ENCODE peak calls at places on chromosomes 2 and 18, in five cellular contexts. One of them, this sample, is unnamed.
A peak's percentile ranks its signal among the peaks of the same experiment; 100 is the strongest.

GRCh38 chr2:226794751-226795171 is 4.9 kb downstream of the IRS1 start:
- DNase-seq in GM12878: no peak
- DNase-seq in K562: no peak
- DNase-seq in HepG2: no peak
- DNase-seq in H1: no peak
- DNase-seq in this sample: no peak

GRCh38 chr2:158504088-158504487 is 47.3 kb downstream of the PKP4 start:
- DNase-seq in H1: no peak
- DNase-seq in K562: no peak
- DNase-seq in GM12878: no peak
- DNase-seq in HepG2: peak; percentile 57
- DNase-seq in this sample: no peak

GRCh38 chr2:148048475-148049221 is 27.8 kb downstream of the MBD5 start:
- DNase-seq in K562: no peak
- DNase-seq in H1: no peak
- DNase-seq in HepG2: no peak
- DNase-seq in GM12878: peak; percentile 89
- DNase-seq in this sample: no peak

GRCh38 chr2:239703834-239704233 is 303.0 kb upstream of the HDAC4 start:
- DNase-seq in GM12878: no peak
- DNase-seq in H1: no peak
- DNase-seq in K562: no peak
- DNase-seq in HepG2: no peak
- DNase-seq in this sample: no peak

GRCh38 chr2:85578243-85579180 is 1.1 kb downstream of the VAMP8 start:
- DNase-seq in H1: no peak
- DNase-seq in K562: peak; percentile 57
- DNase-seq in HepG2: no peak
- DNase-seq in GM12878: no peak
- DNase-seq in this sample: no peak

GRCh38 chr2:19070866-19071265 is 287.6 kb downstream of the OSR1 start:
- DNase-seq in GM12878: no peak
- DNase-seq in H1: no peak
- DNase-seq in K562: no peak
- DNase-seq in HepG2: no peak
- DNase-seq in this sample: no peak

GRCh38 chr2:88554189-88554588 is 73.1 kb downstream of the EIF2AK3 start:
- DNase-seq in HepG2: no peak
- DNase-seq in H1: no peak
- DNase-seq in GM12878: no peak
- DNase-seq in K562: peak; percentile 26
- DNase-seq in this sample: no peak

GRCh38 chr2:134229540-134229939 is 24.3 kb upstream of the MGAT5 start:
- DNase-seq in K562: no peak
- DNase-seq in HepG2: no peak
- DNase-seq in GM12878: no peak
- DNase-seq in H1: no peak
- DNase-seq in this sample: no peak

GRCh38 chr2:234305846-234306245 is 191.0 kb downstream of the ARL4C start:
- DNase-seq in GM12878: no peak
- DNase-seq in K562: no peak
- DNase-seq in H1: no peak
- DNase-seq in HepG2: no peak
- DNase-seq in this sample: no peak

GRCh38 chr2:141392517-141393213 is 738.2 kb downstream of the LRP1B start:
- DNase-seq in K562: no peak
- DNase-seq in H1: no peak
- DNase-seq in GM12878: no peak
- DNase-seq in HepG2: peak; percentile 42
- DNase-seq in this sample: no peak

GRCh38 chr2:201522965-201523364 is 71.4 kb downstream of the STRADB start:
- DNase-seq in HepG2: no peak
- DNase-seq in K562: no peak
- DNase-seq in GM12878: no peak
- DNase-seq in H1: no peak
- DNase-seq in this sample: no peak

GRCh38 chr2:3204451-3204850 is 173.2 kb downstream of the EIPR1 start:
- DNase-seq in H1: no peak
- DNase-seq in HepG2: no peak
- DNase-seq in K562: no peak
- DNase-seq in GM12878: no peak
- DNase-seq in this sample: no peak

GRCh38 chr2:215367647-215368492 is 56.0 kb downstream of the ATIC start:
- DNase-seq in K562: no peak
- DNase-seq in GM12878: no peak
- DNase-seq in H1: no peak
- DNase-seq in HepG2: no peak
- DNase-seq in this sample: no peak

GRCh38 chr2:58215429-58215828 is 25.7 kb downstream of the FANCL start:
- DNase-seq in HepG2: no peak
- DNase-seq in H1: no peak
- DNase-seq in K562: no peak
- DNase-seq in GM12878: no peak
- DNase-seq in this sample: no peak

GRCh38 chr2:27353762-27354596 is 2.6 kb downstream of the GTF3C2 start:
- DNase-seq in GM12878: no peak
- DNase-seq in H1: no peak
- DNase-seq in K562: peak; percentile 83
- DNase-seq in HepG2: peak; percentile 88
- DNase-seq in this sample: no peak

GRCh38 chr2:9617749-9618148 is 13.0 kb downstream of the YWHAQ start:
- DNase-seq in GM12878: no peak
- DNase-seq in HepG2: no peak
- DNase-seq in H1: no peak
- DNase-seq in K562: no peak
- DNase-seq in this sample: no peak

GRCh38 chr2:135904590-135904989 is 28.3 kb upstream of the MCM6 start:
- DNase-seq in H1: no peak
- DNase-seq in HepG2: no peak
- DNase-seq in K562: peak; percentile 21
- DNase-seq in GM12878: no peak
- DNase-seq in this sample: no peak

GRCh38 chr2:216534809-216535208 is 36.2 kb downstream of the RPL37A start:
- DNase-seq in GM12878: no peak
- DNase-seq in K562: no peak
- DNase-seq in HepG2: no peak
- DNase-seq in H1: no peak
- DNase-seq in this sample: no peak

GRCh38 chr2:65639156-65639876 is 206.9 kb upstream of the SPRED2 start:
- DNase-seq in GM12878: no peak
- DNase-seq in K562: no peak
- DNase-seq in HepG2: no peak
- DNase-seq in H1: no peak
- DNase-seq in this sample: no peak

GRCh38 chr18:36424741-36425142 is 127.2 kb downstream of the FHOD3 start:
- DNase-seq in HepG2: peak; percentile 6
- DNase-seq in GM12878: no peak
- DNase-seq in K562: peak; percentile 72
- DNase-seq in H1: no peak
- DNase-seq in this sample: peak; percentile 29

GRCh38 chr18:8856187-8856586 is 150.8 kb downstream of the MTCL1 start:
- DNase-seq in HepG2: no peak
- DNase-seq in K562: no peak
- DNase-seq in GM12878: no peak
- DNase-seq in H1: no peak
- DNase-seq in this sample: no peak
- TF ChIP-seq SP1 in HepG2: no peak
- TF ChIP-seq SP1 in K562: no peak
- TF ChIP-seq SP1 in GM12878: no peak
- TF ChIP-seq SP1 in H1: no peak
- TF ChIP-seq SP1 in this sample: no peak

GRCh38 chr2:232348936-232349335 is 29.6 kb upstream of the ALPP start:
- DNase-seq in HepG2: no peak
- DNase-seq in K562: no peak
- DNase-seq in GM12878: no peak
- DNase-seq in H1: no peak
- DNase-seq in this sample: peak; percentile 24
- TF ChIP-seq SRF in HepG2: no peak
- TF ChIP-seq SRF in K562: no peak
- TF ChIP-seq SRF in GM12878: no peak
- TF ChIP-seq SRF in H1: no peak
- TF ChIP-seq SRF in this sample: no peak

DNA sequence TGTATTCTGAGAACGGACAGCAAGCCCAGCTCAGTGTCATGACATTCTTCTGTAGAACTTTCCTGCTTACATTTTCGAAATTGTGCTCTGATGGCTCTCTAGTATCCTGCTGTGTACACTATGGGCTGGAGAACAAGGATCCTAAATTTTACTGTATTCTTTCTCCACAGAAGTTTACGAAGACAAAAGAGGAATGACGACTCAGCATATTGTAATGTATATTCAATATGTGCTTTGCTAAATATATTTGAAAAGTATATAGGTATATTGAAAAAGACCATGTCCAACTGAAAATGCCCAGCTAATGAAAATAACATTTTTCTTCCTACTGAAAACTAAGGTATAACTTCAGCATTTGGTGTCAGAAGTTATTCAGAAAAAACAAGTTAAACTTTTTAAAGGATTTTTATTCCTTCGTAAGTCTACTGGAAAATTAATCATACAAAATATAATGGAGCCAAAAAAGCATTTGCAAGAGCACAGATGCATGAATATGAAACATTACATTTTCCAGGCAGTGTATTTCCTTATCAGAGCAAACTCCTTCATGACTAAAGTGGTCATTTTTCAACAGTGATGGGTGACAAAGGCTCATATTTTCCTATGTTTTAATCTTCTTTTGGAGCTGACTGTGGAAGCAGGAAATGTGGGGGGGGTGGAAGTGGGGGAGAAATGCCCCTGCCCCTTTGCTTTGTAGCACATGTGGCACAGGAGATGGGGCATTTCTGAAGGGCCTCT is 143.8 kb upstream of the THUMPD2 start:
- DNase-seq in GM12878: no peak
- DNase-seq in K562: no peak
- DNase-seq in H1: no peak
- DNase-seq in HepG2: no peak
- DNase-seq in this sample: no peak
- TF ChIP-seq SP1 in GM12878: no peak
- TF ChIP-seq SP1 in K562: no peak
- TF ChIP-seq SP1 in H1: no peak
- TF ChIP-seq SP1 in HepG2: no peak
- TF ChIP-seq SP1 in this sample: no peak

DNA sequence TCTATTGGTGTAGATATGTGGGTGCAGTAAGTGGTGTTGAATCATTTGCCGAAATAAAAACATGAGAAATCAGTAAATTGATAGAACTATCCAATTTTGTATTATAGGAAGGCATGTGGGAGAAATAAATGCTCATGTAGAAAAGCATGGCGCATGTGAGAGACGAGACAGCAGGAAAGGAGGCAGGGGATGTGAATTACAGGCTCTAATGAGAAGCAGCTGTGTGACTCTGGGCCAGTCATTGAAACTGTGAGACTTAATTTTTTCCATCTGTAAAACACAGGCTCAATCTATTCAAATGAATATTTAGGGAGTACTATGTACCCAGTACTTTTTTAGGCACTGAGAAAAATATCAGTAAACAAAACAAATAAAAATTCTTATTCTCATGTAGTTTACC is 42.6 kb upstream of the MAP3K20 start:
- DNase-seq in GM12878: no peak
- DNase-seq in K562: no peak
- DNase-seq in H1: no peak
- DNase-seq in HepG2: no peak
- DNase-seq in this sample: no peak
- TF ChIP-seq SRF in GM12878: no peak
- TF ChIP-seq SRF in K562: no peak
- TF ChIP-seq SRF in H1: no peak
- TF ChIP-seq SRF in HepG2: no peak
- TF ChIP-seq SRF in this sample: no peak

GRCh38 chr18:33918571-33918970 is 306.1 kb downstream of the NOL4 start:
- DNase-seq in K562: no peak
- DNase-seq in GM12878: no peak
- DNase-seq in HepG2: no peak
- DNase-seq in H1: no peak
- DNase-seq in this sample: no peak

GRCh38 chr18:33916200-33916599 is 308.5 kb downstream of the NOL4 start:
- DNase-seq in K562: no peak
- DNase-seq in GM12878: no peak
- DNase-seq in H1: peak; percentile 1
- DNase-seq in HepG2: no peak
- DNase-seq in this sample: no peak

DNA sequence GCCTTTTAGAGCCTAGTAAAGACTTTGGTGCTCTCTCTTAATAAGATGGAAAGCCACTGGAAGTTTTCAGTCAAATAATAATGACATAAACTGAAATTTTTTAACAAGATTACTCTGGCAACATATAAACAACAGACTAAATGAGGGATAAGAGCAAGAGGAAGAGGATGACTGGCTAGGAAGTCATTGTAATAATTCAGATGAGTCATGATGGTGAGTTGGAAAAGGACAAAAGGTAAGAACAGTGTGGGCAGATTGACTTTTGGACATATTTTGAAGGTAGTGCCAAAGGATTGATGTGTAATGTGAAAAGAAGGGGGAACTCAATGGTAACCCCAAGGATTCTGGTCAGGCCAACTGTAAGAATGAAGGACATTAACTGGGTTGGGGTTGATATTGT is 310.3 kb downstream of the NOL4 start:
- DNase-seq in K562: no peak
- DNase-seq in GM12878: no peak
- DNase-seq in HepG2: no peak
- DNase-seq in H1: no peak
- DNase-seq in this sample: no peak
- TF ChIP-seq SP1 in K562: no peak
- TF ChIP-seq SP1 in GM12878: no peak
- TF ChIP-seq SP1 in HepG2: no peak
- TF ChIP-seq SP1 in H1: no peak
- TF ChIP-seq SP1 in this sample: no peak

DNA sequence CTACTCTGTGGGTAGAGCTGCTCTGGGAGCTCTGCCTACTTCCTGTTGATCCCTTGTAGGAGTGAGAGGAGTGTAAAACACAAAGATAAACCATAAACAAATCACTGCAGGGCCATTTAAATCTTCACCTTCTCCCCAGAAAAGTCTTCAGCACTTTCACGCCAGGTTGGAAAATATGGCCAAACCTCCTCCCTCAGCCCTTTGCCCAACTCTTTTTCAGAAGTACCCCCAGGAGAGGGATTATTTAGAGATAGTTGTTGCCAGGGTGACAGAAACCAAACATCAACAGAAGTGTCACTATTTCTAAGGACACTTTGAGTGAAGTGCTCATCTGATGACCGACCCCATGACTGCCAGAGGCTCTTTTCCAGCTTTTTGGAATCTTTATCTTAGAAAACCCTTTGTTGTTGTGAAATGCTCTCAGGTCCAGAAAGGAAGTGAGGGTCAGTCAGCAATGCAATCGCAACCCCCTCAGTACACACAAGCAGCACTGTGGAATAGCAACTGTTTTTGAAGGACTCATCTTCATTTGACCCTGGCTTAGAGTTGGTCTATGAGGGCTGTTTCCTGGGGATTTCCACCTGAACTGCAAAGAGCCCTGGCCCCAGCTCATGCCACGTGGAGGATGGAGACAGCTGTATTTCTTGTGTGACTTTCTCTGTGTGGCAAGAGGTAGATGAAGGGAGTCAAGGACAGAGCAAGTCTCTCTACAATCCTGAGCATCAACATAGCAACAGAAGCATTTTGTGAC is 114.0 kb upstream of the STON1 start:
- DNase-seq in GM12878: no peak
- DNase-seq in HepG2: peak; percentile 88
- DNase-seq in H1: no peak
- DNase-seq in K562: no peak
- DNase-seq in this sample: no peak
- TF ChIP-seq SRF in GM12878: no peak
- TF ChIP-seq SRF in HepG2: no peak
- TF ChIP-seq SRF in H1: no peak
- TF ChIP-seq SRF in K562: no peak
- TF ChIP-seq SRF in this sample: no peak

GRCh38 chr2:71226391-71226964 is 425 bp downstream of the PAIP2B start:
- DNase-seq in HepG2: no peak
- DNase-seq in K562: no peak
- DNase-seq in GM12878: no peak
- DNase-seq in H1: no peak
- DNase-seq in this sample: no peak
- TF ChIP-seq SP1 in HepG2: no peak
- TF ChIP-seq SP1 in K562: no peak
- TF ChIP-seq SP1 in GM12878: no peak
- TF ChIP-seq SP1 in H1: peak; percentile 8
- TF ChIP-seq SP1 in this sample: no peak